ENCODE peak calls at places on chromosomes 11 and 22, in seven cellular contexts. C, P, W, L, A, R and I are unnamed samples. For H3K4me1, the result is how much of the 10 kb centered on the place peaks cover.

GRCh38 chr22:49141761-49142160 is 685.9 kb downstream of the BRD1 start:
- DNase-seq in P (no peak), W (no peak), L (no peak), A (peak), C (no peak), R (no peak), I (no peak)

GRCh38 chr11:124644426-124645280 is 22.0 kb downstream of the TBRG1 start:
- DNase-seq in P (peak), W (peak), C (peak), R (peak), L (peak), A (peak), I (peak)

GRCh38 chr22:38715176-38715764 is 9.5 kb downstream of the GTPBP1 start:
- DNase-seq in A (no peak), P (no peak), C (no peak), R (no peak), L (no peak), W (no peak), I (no peak)

GRCh38 chr22:27771637-27772369 is 29.8 kb downstream of the MN1 start:
- DNase-seq in P (no peak), L (no peak), A (no peak), W (no peak), C (no peak), R (no peak), I (no peak)

GRCh38 chr11:75665126-75665525 is 3.7 kb downstream of the MAP6 start:
- DNase-seq in L (no peak), R (no peak), A (no peak), W (no peak), P (no peak), C (no peak), I (no peak)

GRCh38 chr22:21606775-21607174 is 23.0 kb downstream of the YDJC start:
- DNase-seq in C (no peak), A (no peak), R (no peak), L (no peak), W (no peak), P (no peak), I (no peak)

GRCh38 chr11:131471976-131472375 is 101.6 kb downstream of the NTM start:
- DNase-seq in L (no peak), C (no peak), R (no peak), W (no peak), A (no peak), P (no peak), I (no peak)

GRCh38 chr11:20156876-20157613 is 3.2 kb downstream of the DBX1 start:
- DNase-seq in R (peak), C (no peak), P (no peak), A (peak), W (no peak), L (no peak), I (no peak)

GRCh38 chr11:47467372-47467771 is 18.4 kb upstream of the RAPSN start:
- DNase-seq in P (no peak), C (no peak), W (no peak), L (no peak), R (no peak), A (no peak), I (no peak)

GRCh38 chr11:70431611-70432010 is 33.3 kb downstream of the CTTN start:
- DNase-seq in C (no peak), L (no peak), R (no peak), P (no peak), W (no peak), A (peak), I (no peak)

GRCh38 chr11:17478064-17478463 is 1.4 kb upstream of the ABCC8 start:
- DNase-seq in C (no peak), A (peak), P (no peak), R (no peak), L (no peak), W (no peak), I (no peak)

GRCh38 chr11:41051919-41052630 is 407.4 kb downstream of the LRRC4C start:
- DNase-seq in R (no peak), C (no peak), P (no peak), L (no peak), W (no peak), A (no peak), I (no peak)

GRCh38 chr11:134414036-134414731 is 2.1 kb upstream of the B3GAT1 start:
- DNase-seq in P (no peak), L (no peak), W (no peak), R (no peak), C (no peak), A (peak), I (no peak)

GRCh38 chr11:101863361-101863760 is 51.4 kb upstream of the CEP126 start:
- DNase-seq in R (no peak), C (peak), W (peak), P (no peak), L (peak), A (peak), I (peak)

GRCh38 chr11:44110231-44110679 is 14.8 kb downstream of the EXT2 start:
- DNase-seq in W (peak), R (peak), A (no peak), P (peak), L (peak), C (peak), I (peak)

GRCh38 chr11:108524422-108524821 is 26.2 kb upstream of the POGLUT3 start:
- DNase-seq in C (no peak), R (no peak), L (no peak), P (no peak), W (peak), A (no peak), I (peak)

GRCh38 chr11:124108158-124108557 is 7.1 kb upstream of the VWA5A start:
- DNase-seq in R (no peak), L (peak), C (peak), P (peak), A (no peak), W (peak), I (no peak)

GRCh38 chr22:19117111-19117512 is 5.1 kb downstream of the DGCR2 start:
- DNase-seq in P (peak), C (no peak), R (no peak), L (no peak), W (no peak), A (peak), I (no peak)

GRCh38 chr22:27747396-27748256 is 53.9 kb downstream of the MN1 start:
- DNase-seq in P (no peak), C (no peak), L (no peak), W (no peak), A (no peak), R (no peak), I (no peak)

GRCh38 chr11:104043678-104044239 is 7.3 kb downstream of the DDI1 start:
- DNase-seq in W (no peak), C (peak), R (no peak), A (no peak), P (no peak), L (no peak), I (peak)

GRCh38 chr11:104036603-104037394 is at the start of gene DDI1:
- DNase-seq in R (no peak), A (peak), C (no peak), W (no peak), L (no peak), P (peak), I (no peak)

GRCh38 chr11:104043137-104043536 is 6.7 kb downstream of the DDI1 start:
- DNase-seq in P (peak), A (no peak), C (no peak), L (no peak), W (no peak), R (no peak), I (peak)

DNA sequence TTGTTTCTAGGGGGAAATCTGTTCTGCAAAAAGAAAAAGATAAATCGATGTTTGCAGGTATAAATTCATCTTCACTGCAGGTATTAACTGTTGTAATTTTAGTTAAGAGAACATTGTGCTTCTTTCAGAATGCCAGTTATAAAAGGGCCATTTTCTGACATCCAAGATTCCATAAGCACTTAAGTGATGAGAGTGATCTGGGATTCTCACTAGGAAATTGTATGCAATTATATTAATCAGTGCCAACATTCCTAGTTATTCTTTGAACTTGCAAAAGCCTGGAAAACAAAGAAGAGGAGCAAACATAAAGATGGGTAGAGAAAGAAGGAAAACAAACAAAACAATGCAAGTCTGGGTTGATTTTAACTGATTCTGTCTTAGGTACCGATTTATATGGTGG is 5.4 kb downstream of the DDI1 start:
- DNase-seq in P (no peak), C (no peak), W (no peak), R (no peak), L (no peak), A (no peak), I (no peak)
- H3K4me1 ChIP-seq in P (under half), C (under half), W (under half), R (under half), L (under half), A (under half), I (under half)

DNA sequence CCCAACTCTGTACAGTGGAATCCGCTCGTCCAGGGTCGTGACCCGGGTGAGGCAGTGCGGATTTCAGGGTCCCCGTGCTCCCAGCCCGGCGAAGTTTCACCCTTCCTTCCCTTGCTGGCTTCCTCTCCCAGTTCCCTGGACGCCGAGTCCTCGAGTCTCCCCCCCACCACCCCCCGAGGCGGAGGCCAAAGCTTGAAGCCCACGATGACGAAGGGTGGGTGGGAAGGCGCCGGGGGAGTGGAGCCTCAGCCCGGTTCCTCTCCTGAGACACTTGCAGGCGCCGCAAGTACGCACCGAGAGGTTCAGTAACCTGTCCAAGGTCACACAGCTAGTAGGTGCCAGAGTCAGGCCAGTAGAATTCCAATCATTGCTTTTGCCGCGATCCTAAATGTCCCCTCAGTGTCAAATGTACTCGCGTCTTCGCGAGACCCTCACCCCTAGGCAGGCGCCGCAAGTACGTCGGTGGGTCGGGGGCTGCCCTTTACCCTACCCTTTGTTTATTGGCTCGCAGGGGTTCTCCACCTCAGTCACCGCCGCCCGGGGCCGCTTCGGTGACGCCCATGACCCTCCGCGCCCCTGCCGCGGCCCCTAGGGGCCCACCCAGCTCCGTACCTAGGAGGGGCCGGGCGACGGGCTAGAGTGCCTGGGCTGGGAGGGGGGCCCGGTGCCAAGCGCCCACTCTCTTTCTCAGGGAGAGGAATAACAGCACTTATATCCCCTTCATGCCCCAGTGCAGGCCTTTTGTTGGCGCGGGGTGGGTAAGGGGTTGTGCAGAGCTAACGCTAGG is 5.7 kb upstream of the CHRM1 start:
- DNase-seq in P (no peak), R (no peak), L (no peak), A (no peak), W (no peak), C (no peak), I (no peak)
- H2AFZ ChIP-seq in P (peak), R (peak), L (no peak), A (no peak), W (no peak), C (no peak), I (peak)

DNA sequence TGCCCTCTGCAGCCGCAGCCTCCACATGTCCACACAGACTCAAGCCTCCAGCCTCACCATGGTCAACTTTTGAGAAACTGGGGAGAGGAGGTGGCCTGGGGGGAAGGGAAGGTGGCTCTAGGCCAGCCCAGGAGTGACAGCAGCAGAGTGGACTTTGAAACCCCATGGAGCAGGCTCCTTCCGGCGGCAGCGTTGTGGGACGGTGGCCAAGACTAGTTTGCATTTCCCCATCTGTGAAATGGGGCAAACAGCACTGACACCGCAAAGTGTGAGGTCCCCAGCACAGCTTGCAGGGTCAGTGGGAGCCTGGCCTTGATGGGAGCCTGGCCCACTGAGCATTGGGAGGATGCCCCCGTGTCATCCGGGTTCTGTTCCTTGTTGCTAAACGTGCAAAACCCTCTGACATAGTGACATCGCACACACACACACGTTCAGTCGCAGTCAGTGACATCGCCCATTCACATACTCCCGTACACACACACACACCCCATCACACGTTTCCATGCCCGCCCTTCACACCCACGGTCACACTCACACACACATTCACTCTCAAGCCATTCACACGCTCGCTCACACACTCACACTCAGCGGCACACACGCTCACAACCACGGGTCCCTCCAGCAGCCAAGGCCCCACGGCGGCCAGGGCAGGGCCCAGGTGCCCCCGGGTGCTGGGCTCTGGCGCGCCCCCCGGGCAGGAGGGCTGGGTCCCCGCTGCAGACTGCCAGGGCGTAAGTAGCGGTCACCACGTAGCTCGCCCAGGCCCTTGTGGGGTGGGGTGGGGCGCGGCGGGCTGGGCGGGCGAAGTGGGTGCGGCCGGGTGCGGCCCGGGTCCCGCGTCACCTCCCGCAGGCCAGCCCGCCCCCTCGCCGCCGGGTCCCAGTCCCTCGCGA is 578 bp downstream of the CYB5R3 start:
- DNase-seq in R (no peak), W (peak), A (peak), P (peak), C (peak), L (peak), I (peak)
- H3K4me1 ChIP-seq in R (under half), W (under half), A (under half), P (half or more), C (under half), L (under half), I (under half)

GRCh38 chr11:13687271-13687670 is 18.8 kb downstream of the FAR1 start:
- DNase-seq in L (no peak), R (no peak), P (no peak), A (no peak), W (no peak), C (no peak), I (no peak)
- H2AFZ ChIP-seq in L (no peak), R (no peak), P (no peak), A (no peak), W (no peak), C (no peak), I (no peak)

GRCh38 chr22:30310881-30311771 is 15.6 kb downstream of the TBC1D10A start:
- DNase-seq in W (peak), L (no peak), R (no peak), A (peak), C (peak), P (no peak), I (peak)
- H3K4me1 ChIP-seq in W (half or more), L (under half), R (under half), A (half or more), C (under half), P (under half), I (under half)

GRCh38 chr22:36196254-36197064 is 5.2 kb downstream of the APOL4 start:
- DNase-seq in C (no peak), L (no peak), A (no peak), R (no peak), P (no peak), W (no peak), I (no peak)

GRCh38 chr22:36197065-36197440 is 4.6 kb downstream of the APOL4 start:
- DNase-seq in C (peak), P (peak), L (peak), R (peak), A (peak), W (no peak), I (peak)

GRCh38 chr22:36197601-36198146 is 3.9 kb downstream of the APOL4 start:
- DNase-seq in L (no peak), R (peak), W (no peak), A (no peak), P (peak), C (no peak), I (no peak)

GRCh38 chr22:36198936-36199616 is 2.5 kb downstream of the APOL4 start:
- DNase-seq in W (peak), R (no peak), A (no peak), P (no peak), L (no peak), C (no peak), I (no peak)

GRCh38 chr22:36198482-36198881 is 3.1 kb downstream of the APOL4 start:
- DNase-seq in W (no peak), A (no peak), L (no peak), R (no peak), C (no peak), P (no peak), I (no peak)
- H2AFZ ChIP-seq in W (no peak), A (no peak), L (no peak), R (peak), C (no peak), P (no peak), I (no peak)

GRCh38 chr11:68468217-68468828 is 7.8 kb downstream of the PPP6R3 start:
- DNase-seq in P (no peak), R (no peak), A (no peak), L (no peak), C (no peak), W (no peak), I (no peak)

GRCh38 chr11:68469122-68469521 is 8.6 kb downstream of the PPP6R3 start:
- DNase-seq in W (no peak), L (no peak), A (no peak), P (no peak), C (peak), R (no peak), I (no peak)

GRCh38 chr11:68470304-68470811 is 9.8 kb downstream of the PPP6R3 start:
- DNase-seq in W (no peak), A (no peak), R (no peak), L (no peak), C (no peak), P (no peak), I (no peak)

GRCh38 chr11:68469642-68470041 is 9.1 kb downstream of the PPP6R3 start:
- DNase-seq in A (no peak), P (no peak), C (no peak), R (no peak), L (no peak), W (no peak), I (no peak)

GRCh38 chr11:68467446-68467845 is 6.9 kb downstream of the PPP6R3 start:
- DNase-seq in R (no peak), P (no peak), A (no peak), L (no peak), C (no peak), W (no peak), I (no peak)
- H3K4me1 ChIP-seq in R (under half), P (under half), A (under half), L (under half), C (under half), W (under half), I (under half)